ENCODE peak calls at places on chromosomes 6 and 20, in nine cellular contexts. Q, N, H, G, I, M, W, U and E are unnamed samples.

GRCh38 chr6:155450194-155450593 is 5.4 kb downstream of the NOX3 start:
- DNase-seq in U (no peak), M (no peak), H (no peak), N (no peak), Q (no peak), I (no peak), W (no peak), G (no peak), E (no peak)

GRCh38 chr20:51712501-51713212 is 55.5 kb downstream of the ATP9A start:
- DNase-seq in G (peak; percentile 36), I (peak; percentile 40), N (no peak), W (no peak), H (peak; percentile 49), Q (no peak), U (peak; percentile 58), M (peak; percentile 51), E (peak; percentile 51)

GRCh38 chr6:75800133-75800532 is 51.1 kb downstream of the MYO6 start:
- DNase-seq in Q (no peak), G (no peak), W (no peak), M (no peak), U (no peak), I (peak; percentile 11), N (no peak), H (no peak), E (no peak)

GRCh38 chr6:6884193-6884627 is 223.6 kb upstream of the RREB1 start:
- DNase-seq in M (no peak), I (no peak), W (no peak), N (no peak), G (peak; percentile 8), Q (no peak), U (peak; percentile 64), H (no peak), E (peak; percentile 17)

GRCh38 chr20:53866787-53867740 is 203.3 kb downstream of the BCAS1 start:
- DNase-seq in H (no peak), I (peak; percentile 26), M (no peak), U (no peak), N (no peak), W (no peak), G (no peak), Q (no peak), E (no peak)

GRCh38 chr20:45833030-45833882 is at the start of gene SNX21:
- DNase-seq in N (peak; percentile 31), M (peak; percentile 76), H (peak; percentile 71), G (peak; percentile 97), I (peak; percentile 80), W (peak; percentile 75), U (peak; percentile 98), Q (no peak), E (peak; percentile 96)

GRCh38 chr6:138405816-138406403 is 1.9 kb downstream of the HEBP2 start:
- DNase-seq in I (no peak), G (no peak), H (no peak), W (no peak), U (no peak), Q (no peak), M (no peak), N (no peak), E (no peak)

GRCh38 chr6:136923116-136923953 is 1.2 kb downstream of the SLC35D3 start:
- DNase-seq in G (no peak), I (no peak), U (no peak), N (no peak), H (no peak), Q (no peak), W (no peak), M (no peak), E (no peak)

GRCh38 chr6:160513836-160514235 is 150.2 kb downstream of the LPA start:
- DNase-seq in H (no peak), Q (no peak), W (no peak), M (no peak), I (peak; percentile 19), G (no peak), N (no peak), U (no peak), E (peak; percentile 20)

GRCh38 chr6:151229401-151230276 is 10.1 kb upstream of the AKAP12 start:
- DNase-seq in N (no peak), H (no peak), W (no peak), Q (peak; percentile 26), I (no peak), G (no peak), M (no peak), U (no peak), E (no peak)

GRCh38 chr6:167140589-167141474 is 16.9 kb downstream of the GPR31 start:
- DNase-seq in N (no peak), W (no peak), G (no peak), Q (no peak), M (no peak), U (no peak), H (no peak), I (peak; percentile 9), E (no peak)

GRCh38 chr6:145139451-145139850 is 595.9 kb downstream of the EPM2A start:
- DNase-seq in M (no peak), I (peak; percentile 46), G (peak; percentile 59), W (no peak), U (no peak), H (no peak), N (no peak), Q (no peak), E (peak; percentile 91)

GRCh38 chr20:61979701-61980635 is 85.7 kb downstream of the TAF4 start:
- DNase-seq in N (no peak), Q (no peak), I (no peak), G (no peak), U (no peak), M (no peak), W (no peak), H (no peak), E (no peak)

GRCh38 chr6:72084992-72085569 is 198.7 kb downstream of the RIMS1 start:
- DNase-seq in M (no peak), W (no peak), I (peak; percentile 27), N (no peak), Q (no peak), U (peak; percentile 29), H (no peak), G (peak; percentile 34), E (peak; percentile 6)

GRCh38 chr20:3094848-3095629 is 10.5 kb upstream of the AVP start:
- DNase-seq in G (no peak), M (no peak), W (no peak), H (no peak), I (peak; percentile 17), Q (no peak), N (no peak), U (no peak), E (no peak)

GRCh38 chr20:36113566-36114247 is 40.8 kb upstream of the EPB41L1 start:
- DNase-seq in H (no peak), N (no peak), I (no peak), Q (no peak), U (no peak), M (no peak), G (no peak), W (no peak), E (no peak)

DNA sequence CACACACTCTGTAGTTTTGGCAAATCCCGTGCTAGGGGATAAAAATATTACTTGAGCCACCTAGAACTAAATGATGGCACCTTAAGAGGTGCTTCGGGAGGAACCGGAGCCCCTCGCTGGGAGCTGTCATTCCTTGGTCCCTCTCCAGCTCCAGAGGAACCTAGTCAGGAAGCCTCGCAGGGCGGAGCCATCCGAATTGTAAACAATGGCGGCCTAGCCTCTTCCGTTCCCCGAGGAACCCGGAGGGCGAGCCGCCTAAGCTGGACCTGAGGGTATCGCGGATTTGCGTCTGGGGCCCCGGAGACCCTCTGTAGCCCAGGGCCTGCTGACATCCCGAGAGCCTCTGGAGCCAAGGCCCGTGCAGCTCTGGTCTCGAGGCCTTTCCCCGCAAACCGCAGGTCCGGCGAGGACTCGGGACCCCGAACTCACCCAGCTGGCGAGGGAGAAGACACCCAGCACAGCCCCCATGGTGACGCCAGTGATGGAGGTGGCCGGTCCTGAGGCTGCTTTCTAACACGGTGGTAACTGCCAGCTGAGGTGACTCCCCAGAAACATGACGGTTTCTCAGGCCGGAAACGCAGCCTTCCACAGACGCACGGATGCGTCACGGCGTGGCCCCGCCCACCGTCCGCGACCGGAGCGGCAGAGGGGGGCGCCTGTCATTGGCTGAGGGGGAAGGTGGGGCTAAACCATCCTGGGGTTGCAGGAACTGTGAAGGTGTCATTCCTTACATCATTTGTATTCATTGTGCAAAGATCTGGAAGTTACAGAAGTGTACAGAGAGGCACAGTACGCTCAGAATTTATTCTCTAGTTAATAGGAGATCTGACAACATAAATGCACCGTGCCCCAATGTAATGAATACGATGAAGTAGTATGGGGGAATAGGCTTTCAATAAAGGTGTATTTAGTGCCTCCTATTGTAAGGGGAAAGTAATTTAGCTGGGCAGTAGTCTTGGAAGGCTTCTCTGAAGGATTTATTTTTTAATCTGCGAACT is at the start of gene SERINC3:
- DNase-seq in U (peak; percentile 98), G (peak; percentile 93), H (peak; percentile 95), W (peak; percentile 94), I (peak; percentile 98), N (peak; percentile 99), Q (peak; percentile 97), M (peak; percentile 98), E (peak; percentile 95)
- TF ChIP-seq CTCF in U (no peak), G (peak; percentile 22), H (peak; percentile 52), W (peak; percentile 11), I (no peak), N (no peak), Q (peak; percentile 48), M (no peak), E (no peak)

GRCh38 chr6:62982951-62983350 is 228.3 kb upstream of the FKBP1C start:
- DNase-seq in U (no peak), Q (no peak), I (no peak), N (no peak), M (no peak), G (no peak), H (no peak), W (no peak), E (no peak)
- TF ChIP-seq CTCF in U (no peak), Q (no peak), I (no peak), N (no peak), M (no peak), G (no peak), H (no peak), W (no peak), E (no peak)

DNA sequence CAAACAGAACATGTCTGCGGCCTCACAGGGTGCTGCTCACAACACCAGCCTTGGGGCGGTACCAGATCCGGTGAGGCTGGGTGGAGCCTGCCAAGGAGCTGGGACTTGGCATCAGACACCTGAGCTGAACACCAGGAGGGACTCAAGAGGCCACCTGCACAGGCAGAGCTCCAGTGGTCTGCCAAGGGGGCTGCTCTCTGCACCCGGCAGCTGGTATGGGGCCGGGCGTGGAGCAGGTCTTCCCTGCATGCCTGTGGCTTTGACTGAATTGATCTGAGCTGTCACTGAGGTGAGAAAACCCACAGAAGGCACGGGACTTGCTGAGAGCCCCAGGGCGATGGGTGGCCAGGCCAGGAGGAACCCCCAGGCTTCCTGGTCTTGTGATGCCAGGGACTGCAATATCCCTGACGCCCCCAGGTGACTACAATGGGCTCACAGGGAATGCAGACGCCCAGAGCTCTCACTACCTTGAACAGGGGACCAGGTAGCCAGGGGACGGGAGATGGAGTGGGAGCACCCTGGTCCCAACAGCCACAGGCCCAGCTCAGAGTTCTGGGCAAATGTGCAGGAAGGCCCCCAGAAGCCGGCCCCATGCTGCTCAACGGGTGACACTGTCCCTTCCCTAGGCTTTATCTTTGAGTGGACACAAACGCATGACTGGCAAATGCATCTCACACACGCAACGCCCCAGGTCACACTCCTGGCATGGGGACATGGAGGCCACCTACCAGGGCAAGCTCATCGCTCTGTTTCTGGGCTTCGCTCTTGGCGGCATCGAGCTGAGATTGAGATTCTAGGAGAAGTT is 48.2 kb downstream of the DSTN start:
- DNase-seq in U (no peak), W (peak; percentile 33), G (no peak), H (no peak), M (no peak), N (peak; percentile 16), I (no peak), Q (no peak), E (no peak)
- TF ChIP-seq CTCF in U (no peak), W (no peak), G (no peak), H (no peak), M (no peak), N (no peak), I (no peak), Q (no peak), E (no peak)

GRCh38 chr20:8361008-8361652 is 229.1 kb downstream of the PLCB1 start:
- DNase-seq in Q (no peak), N (no peak), M (no peak), I (peak; percentile 1), H (no peak), W (no peak), G (peak; percentile 45), U (peak; percentile 44), E (peak; percentile 24)
- TF ChIP-seq CTCF in Q (peak; percentile 24), N (no peak), M (no peak), I (no peak), H (no peak), W (no peak), G (no peak), U (peak; percentile 39), E (no peak)